ENCODE peak calls at places on chromosomes 16 and 17, in seven cellular contexts. C is heart left ventricle, W is transverse colon, A is A549, J is gastrocnemius medialis, Y is uterus, I is IMR-90. H is an unnamed sample.
A peak's percentile ranks its signal among the peaks of the same experiment; 100 is the strongest.

GRCh38 chr17:79160980-79161621 is 86.5 kb downstream of the ENGASE start:
- DNase-seq in Y (no peak), W (no peak), I (no peak), A (no peak), C (no peak), J (no peak), H (no peak)

GRCh38 chr17:81341347-81342061 is 46.4 kb upstream of the SLC38A10 start:
- DNase-seq in I (no peak), Y (no peak), A (no peak), C (peak; percentile 31), J (no peak), W (no peak), H (no peak)

GRCh38 chr17:71472809-71473789 is 647.7 kb upstream of the SOX9 start:
- DNase-seq in I (peak; percentile 70), J (no peak), Y (no peak), A (peak; percentile 55), W (no peak), C (no peak), H (peak; percentile 1)

GRCh38 chr17:70521821-70522256 is 352.5 kb downstream of the KCNJ2 start:
- DNase-seq in C (peak; percentile 79), I (peak; percentile 24), J (peak; percentile 19), A (no peak), Y (no peak), W (peak; percentile 25), H (no peak)

GRCh38 chr16:87322833-87323726 is 5.9 kb upstream of the C16orf95 start:
- DNase-seq in J (no peak), I (no peak), Y (peak; percentile 10), C (peak; percentile 12), W (no peak), A (no peak), H (no peak)

GRCh38 chr16:88063201-88063773 is 112.1 kb downstream of the BANP start:
- DNase-seq in C (peak; percentile 60), I (peak; percentile 85), Y (peak; percentile 67), J (no peak), A (no peak), W (no peak), H (no peak)

GRCh38 chr17:44915321-44915726 is at the start of gene GFAP:
- DNase-seq in W (no peak), J (no peak), C (no peak), I (no peak), A (no peak), Y (no peak), H (no peak)

GRCh38 chr17:82926716-82927115 is 86.9 kb upstream of the ZNF750 start:
- DNase-seq in Y (no peak), C (no peak), J (no peak), I (no peak), W (no peak), A (no peak), H (no peak)

GRCh38 chr17:17058304-17058703 is 16.0 kb downstream of the MPRIP start:
- DNase-seq in W (no peak), C (no peak), A (no peak), Y (peak; percentile 12), I (no peak), J (no peak), H (no peak)

GRCh38 chr16:52247737-52248136 is 299.2 kb downstream of the TOX3 start:
- DNase-seq in Y (no peak), J (no peak), W (no peak), I (no peak), A (no peak), C (no peak), H (no peak)

GRCh38 chr16:75096730-75097129 is 19.9 kb downstream of the LDHD start:
- DNase-seq in A (peak; percentile 66), W (peak; percentile 44), I (no peak), Y (no peak), J (no peak), C (no peak), H (no peak)

GRCh38 chr17:7946441-7946840 is 14.4 kb downstream of the CNTROB start:
- DNase-seq in W (no peak), Y (no peak), I (no peak), C (no peak), A (no peak), J (no peak), H (no peak)

GRCh38 chr17:36932383-36933173 is 4.7 kb upstream of the LHX1 start:
- DNase-seq in I (no peak), A (no peak), C (no peak), J (no peak), W (no peak), Y (no peak), H (no peak)

GRCh38 chr17:10661377-10661906 is 4.3 kb upstream of the MYH3 start:
- DNase-seq in A (no peak), J (no peak), C (no peak), Y (no peak), W (no peak), I (no peak), H (no peak)

GRCh38 chr17:38449364-38449763 is 21.1 kb downstream of the ARHGAP23 start:
- DNase-seq in A (no peak), C (peak; percentile 57), J (no peak), W (no peak), I (no peak), Y (no peak), H (peak; percentile 45)

GRCh38 chr16:69725480-69726312 is 664 bp downstream of the NQO1 start:
- DNase-seq in W (no peak), J (no peak), Y (no peak), A (no peak), C (no peak), I (no peak), H (no peak)

GRCh38 chr16:678858-679807 is 1.1 kb upstream of the STUB1 start:
- DNase-seq in C (peak; percentile 89), I (peak; percentile 30), Y (peak; percentile 73), W (peak; percentile 74), J (peak; percentile 66), A (no peak), H (peak; percentile 85)
- TF ChIP-seq POLR2A in C (peak; percentile 8), I (peak; percentile 8), Y (no peak), W (peak; percentile 5), J (no peak), A (no peak), H (no peak)

GRCh38 chr17:59527931-59528330 is 37.5 kb upstream of the DHX40 start:
- DNase-seq in W (no peak), I (no peak), J (no peak), C (no peak), A (no peak), Y (no peak), H (no peak)
- TF ChIP-seq POLR2A in W (no peak), I (no peak), J (no peak), C (no peak), A (no peak), Y (no peak), H (no peak)

GRCh38 chr16:648071-648785 is 937 bp upstream of the WDR90 start:
- DNase-seq in W (peak; percentile 90), A (no peak), J (peak; percentile 64), Y (no peak), C (no peak), I (no peak), H (peak; percentile 59)
- TF ChIP-seq POLR2A in W (peak; percentile 31), A (no peak), J (no peak), Y (no peak), C (no peak), I (no peak), H (no peak)

DNA sequence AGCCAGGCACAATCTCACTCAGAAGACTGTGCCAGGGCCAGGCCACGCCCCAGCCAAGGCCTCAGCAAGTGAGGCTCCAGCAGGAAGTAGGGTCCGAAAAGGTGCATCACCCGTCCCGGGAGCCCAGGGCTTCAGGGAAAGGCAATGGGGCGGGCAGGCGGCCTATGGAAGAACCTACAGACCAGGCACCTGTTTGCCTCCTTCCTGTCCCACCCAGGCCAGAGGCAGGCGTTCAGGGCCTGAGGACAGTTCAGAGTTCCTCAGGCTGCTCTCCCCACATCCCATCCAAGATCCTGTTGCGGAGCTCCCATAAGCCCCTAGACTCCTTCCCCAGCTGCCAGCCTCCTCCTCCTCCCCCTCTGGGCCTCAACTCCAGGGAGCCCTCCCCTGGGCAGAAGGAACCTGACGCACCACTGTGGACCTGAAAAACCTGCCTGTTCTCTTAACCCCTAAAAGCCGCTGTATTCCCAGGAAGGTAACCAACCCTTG is 2.3 kb downstream of the CLUH start:
- DNase-seq in Y (no peak), I (no peak), W (peak; percentile 85), J (peak; percentile 67), A (no peak), C (no peak), H (peak; percentile 32)
- TF ChIP-seq POLR2A in Y (no peak), I (no peak), W (peak; percentile 68), J (no peak), A (no peak), C (no peak), H (no peak)

GRCh38 chr17:57467801-57468200 is 211.5 kb downstream of the MSI2 start:
- DNase-seq in C (no peak), W (no peak), J (no peak), I (no peak), Y (no peak), A (no peak), H (no peak)
- TF ChIP-seq POLR2A in C (no peak), W (no peak), J (no peak), I (no peak), Y (no peak), A (no peak), H (no peak)

GRCh38 chr16:8866884-8867482 is 1.8 kb downstream of the CARHSP1 start:
- DNase-seq in I (no peak), Y (no peak), J (no peak), C (no peak), A (no peak), W (peak; percentile 34), H (no peak)

GRCh38 chr16:8869212-8869987 is 594 bp upstream of the CARHSP1 start:
- DNase-seq in I (no peak), C (no peak), J (no peak), A (no peak), W (no peak), Y (no peak), H (peak; percentile 44)

GRCh38 chr16:8867483-8868271 is 1.1 kb downstream of the CARHSP1 start:
- DNase-seq in W (peak; percentile 73), Y (no peak), I (no peak), C (peak; percentile 64), J (no peak), A (no peak), H (peak; percentile 64)

GRCh38 chr16:8866118-8866883 is 2.5 kb downstream of the CARHSP1 start:
- DNase-seq in I (no peak), J (no peak), A (no peak), W (peak; percentile 54), Y (peak; percentile 78), C (peak; percentile 77), H (no peak)

GRCh38 chr16:8868272-8869211 is at the start of gene CARHSP1:
- DNase-seq in W (peak; percentile 90), I (peak; percentile 79), A (peak; percentile 92), C (peak; percentile 92), J (peak; percentile 77), Y (peak; percentile 84), H (peak; percentile 93)
- TF ChIP-seq POLR2A in W (peak; percentile 87), I (peak; percentile 80), A (peak; percentile 53), C (peak; percentile 65), J (peak; percentile 70), Y (peak; percentile 29), H (peak; percentile 65)

H was measured in erythroblast.